ENCODE peak calls at places on chromosomes 11 and 22, in six cellular contexts. One of them, this sample, is unnamed.

GRCh38 chr11:28826807-28827206 is 718.6 kb downstream of the METTL15 start:
- DNase-seq in neural progenitor cell: no peak
- DNase-seq in GM23338: no peak
- DNase-seq in GM23248: no peak
- DNase-seq in MM.1S: no peak
- DNase-seq in SK-N-SH: no peak
- DNase-seq in this sample: no peak

GRCh38 chr22:37240941-37241320 is 3.1 kb downstream of the RAC2 start:
- DNase-seq in neural progenitor cell: no peak
- DNase-seq in GM23338: no peak
- DNase-seq in GM23248: no peak
- DNase-seq in MM.1S: no peak
- DNase-seq in SK-N-SH: peak; percentile 19
- DNase-seq in this sample: no peak

GRCh38 chr11:33830903-33831648 is 56.8 kb upstream of the FBXO3 start:
- DNase-seq in neural progenitor cell: no peak
- DNase-seq in GM23338: no peak
- DNase-seq in GM23248: peak; percentile 18
- DNase-seq in MM.1S: no peak
- DNase-seq in SK-N-SH: no peak
- DNase-seq in this sample: peak; percentile 90

GRCh38 chr22:37147186-37147990 is 2.3 kb downstream of the IL2RB start:
- DNase-seq in neural progenitor cell: no peak
- DNase-seq in GM23338: no peak
- DNase-seq in GM23248: no peak
- DNase-seq in MM.1S: no peak
- DNase-seq in SK-N-SH: no peak
- DNase-seq in this sample: no peak

GRCh38 chr11:88151866-88152265 is 23.4 kb downstream of the RAB38 start:
- DNase-seq in neural progenitor cell: no peak
- DNase-seq in GM23338: no peak
- DNase-seq in GM23248: no peak
- DNase-seq in MM.1S: no peak
- DNase-seq in SK-N-SH: no peak
- DNase-seq in this sample: no peak

GRCh38 chr22:47274196-47274595 is 511.7 kb downstream of the TBC1D22A start:
- DNase-seq in neural progenitor cell: no peak
- DNase-seq in GM23338: no peak
- DNase-seq in GM23248: no peak
- DNase-seq in MM.1S: no peak
- DNase-seq in SK-N-SH: no peak
- DNase-seq in this sample: no peak

GRCh38 chr11:61362542-61362875 is 335 bp downstream of the TMEM138 start:
- DNase-seq in neural progenitor cell: no peak
- DNase-seq in GM23338: peak; percentile 48
- DNase-seq in GM23248: peak; percentile 90
- DNase-seq in MM.1S: peak; percentile 45
- DNase-seq in SK-N-SH: peak; percentile 53
- DNase-seq in this sample: peak; percentile 34

GRCh38 chr11:61683961-61684869 is 4.0 kb downstream of the DAGLA start:
- DNase-seq in neural progenitor cell: no peak
- DNase-seq in GM23338: no peak
- DNase-seq in GM23248: no peak
- DNase-seq in MM.1S: no peak
- DNase-seq in SK-N-SH: no peak
- DNase-seq in this sample: no peak

GRCh38 chr11:33294797-33295196 is 37.6 kb downstream of the HIPK3 start:
- DNase-seq in neural progenitor cell: no peak
- DNase-seq in GM23338: no peak
- DNase-seq in GM23248: no peak
- DNase-seq in MM.1S: no peak
- DNase-seq in SK-N-SH: no peak
- DNase-seq in this sample: no peak

GRCh38 chr22:27996981-27997380 is 77.9 kb upstream of the PITPNB start:
- DNase-seq in neural progenitor cell: no peak
- DNase-seq in GM23338: no peak
- DNase-seq in GM23248: no peak
- DNase-seq in MM.1S: no peak
- DNase-seq in SK-N-SH: no peak
- DNase-seq in this sample: no peak
- H3K4me3 ChIP-seq in neural progenitor cell: no peak overlapping the region
- H3K4me3 ChIP-seq in GM23338: no peak overlapping the region
- H3K4me3 ChIP-seq in GM23248: no peak overlapping the region
- H3K4me3 ChIP-seq in MM.1S: no peak overlapping the region
- H3K4me3 ChIP-seq in SK-N-SH: no peak overlapping the region
- H3K4me3 ChIP-seq in this sample: no peak overlapping the region

GRCh38 chr11:124402326-124402922 is 3.6 kb upstream of the OR8B3 start:
- DNase-seq in neural progenitor cell: peak; percentile 62
- DNase-seq in GM23338: peak; percentile 84
- DNase-seq in GM23248: peak; percentile 93
- DNase-seq in MM.1S: peak; percentile 64
- DNase-seq in SK-N-SH: peak; percentile 64
- DNase-seq in this sample: peak; percentile 95
- TF ChIP-seq EZH2phosphoT487 in neural progenitor cell: no peak
- TF ChIP-seq EZH2phosphoT487 in GM23338: no peak
- TF ChIP-seq EZH2phosphoT487 in GM23248: no peak
- TF ChIP-seq EZH2phosphoT487 in MM.1S: no peak
- TF ChIP-seq EZH2phosphoT487 in SK-N-SH: no peak
- TF ChIP-seq EZH2phosphoT487 in this sample: no peak

GRCh38 chr22:25383278-25383820 is 163.9 kb downstream of the CRYBB2 start:
- DNase-seq in neural progenitor cell: peak; percentile 35
- DNase-seq in GM23338: no peak
- DNase-seq in GM23248: no peak
- DNase-seq in MM.1S: no peak
- DNase-seq in SK-N-SH: no peak
- DNase-seq in this sample: no peak
- H3F3A ChIP-seq in neural progenitor cell: no peaks in the 10 kb centered on the region
- H3F3A ChIP-seq in GM23338: peaks cover 5% of the 10 kb centered on the region
- H3F3A ChIP-seq in GM23248: no peaks in the 10 kb centered on the region
- H3F3A ChIP-seq in MM.1S: no peaks in the 10 kb centered on the region
- H3F3A ChIP-seq in SK-N-SH: no peaks in the 10 kb centered on the region
- H3F3A ChIP-seq in this sample: no peaks in the 10 kb centered on the region

GRCh38 chr11:118893662-118894061 is 10.0 kb downstream of the CXCR5 start:
- DNase-seq in neural progenitor cell: no peak
- DNase-seq in GM23338: no peak
- DNase-seq in GM23248: no peak
- DNase-seq in MM.1S: no peak
- DNase-seq in SK-N-SH: no peak
- DNase-seq in this sample: no peak

GRCh38 chr11:118894192-118894591 is 10.5 kb downstream of the CXCR5 start:
- DNase-seq in neural progenitor cell: no peak
- DNase-seq in GM23338: no peak
- DNase-seq in GM23248: no peak
- DNase-seq in MM.1S: no peak
- DNase-seq in SK-N-SH: no peak
- DNase-seq in this sample: no peak

GRCh38 chr11:118896921-118897591 is 13.4 kb downstream of the CXCR5 start:
- DNase-seq in neural progenitor cell: no peak
- DNase-seq in GM23338: no peak
- DNase-seq in GM23248: no peak
- DNase-seq in MM.1S: no peak
- DNase-seq in SK-N-SH: no peak
- DNase-seq in this sample: no peak

GRCh38 chr11:118896472-118896913 is 12.8 kb downstream of the CXCR5 start:
- DNase-seq in neural progenitor cell: no peak
- DNase-seq in GM23338: no peak
- DNase-seq in GM23248: no peak
- DNase-seq in MM.1S: no peak
- DNase-seq in SK-N-SH: no peak
- DNase-seq in this sample: no peak

DNA sequence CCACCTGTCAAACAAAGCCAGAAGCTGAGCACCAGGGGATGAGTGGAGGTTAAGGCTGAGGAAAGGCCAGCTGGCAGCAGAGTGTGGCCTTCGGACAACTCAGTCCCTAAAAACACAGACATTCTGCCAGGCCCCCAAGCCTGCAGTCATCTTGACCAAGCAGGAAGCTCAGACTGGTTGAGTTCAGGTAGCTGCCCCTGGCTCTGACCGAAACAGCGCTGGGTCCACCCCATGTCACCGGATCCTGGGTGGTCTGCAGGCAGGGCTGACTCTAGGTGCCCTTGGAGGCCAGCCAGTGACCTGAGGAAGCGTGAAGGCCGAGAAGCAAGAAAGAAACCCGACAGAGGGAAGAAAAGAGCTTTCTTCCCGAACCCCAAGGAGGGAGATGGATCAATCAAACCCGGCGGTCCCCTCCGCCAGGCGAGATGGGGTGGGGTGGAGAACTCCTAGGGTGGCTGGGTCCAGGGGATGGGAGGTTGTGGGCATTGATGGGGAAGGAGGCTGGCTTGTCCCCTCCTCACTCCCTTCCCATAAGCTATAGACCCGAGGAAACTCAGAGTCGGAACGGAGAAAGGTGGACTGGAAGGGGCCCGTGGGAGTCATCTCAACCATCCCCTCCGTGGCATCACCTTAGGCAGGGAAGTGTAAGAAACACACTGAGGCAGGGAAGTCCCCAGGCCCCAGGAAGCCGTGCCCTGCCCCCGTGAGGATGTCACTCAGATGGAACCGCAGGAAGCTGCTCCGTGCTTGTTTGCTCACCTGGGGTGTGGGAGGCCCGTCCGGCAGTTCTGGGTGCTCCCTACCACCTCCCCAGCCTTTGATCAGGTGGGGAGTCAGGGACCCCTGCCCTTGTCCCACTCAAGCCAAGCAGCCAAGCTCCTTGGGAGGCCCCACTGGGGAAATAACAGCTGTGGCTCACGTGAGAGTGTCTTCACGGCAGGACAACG is 11.7 kb downstream of the CXCR5 start:
- DNase-seq in neural progenitor cell: no peak
- DNase-seq in GM23338: peak; percentile 37
- DNase-seq in GM23248: no peak
- DNase-seq in MM.1S: no peak
- DNase-seq in SK-N-SH: no peak
- DNase-seq in this sample: no peak
- H3K4me3 ChIP-seq in neural progenitor cell: no peak overlapping the region
- H3K4me3 ChIP-seq in GM23338: peak overlapping the region; percentile 30
- H3K4me3 ChIP-seq in GM23248: no peak overlapping the region
- H3K4me3 ChIP-seq in MM.1S: no peak overlapping the region
- H3K4me3 ChIP-seq in SK-N-SH: no peak overlapping the region
- H3K4me3 ChIP-seq in this sample: no peak overlapping the region

GRCh38 chr11:107619926-107620325 is 29.0 kb downstream of the ELMOD1 start:
- DNase-seq in neural progenitor cell: no peak
- DNase-seq in GM23338: no peak
- DNase-seq in GM23248: peak; percentile 36
- DNase-seq in MM.1S: no peak
- DNase-seq in SK-N-SH: no peak
- DNase-seq in this sample: no peak
- TF ChIP-seq EZH2phosphoT487 in neural progenitor cell: no peak
- TF ChIP-seq EZH2phosphoT487 in GM23338: no peak
- TF ChIP-seq EZH2phosphoT487 in GM23248: no peak
- TF ChIP-seq EZH2phosphoT487 in MM.1S: no peak
- TF ChIP-seq EZH2phosphoT487 in SK-N-SH: no peak
- TF ChIP-seq EZH2phosphoT487 in this sample: no peak

DNA sequence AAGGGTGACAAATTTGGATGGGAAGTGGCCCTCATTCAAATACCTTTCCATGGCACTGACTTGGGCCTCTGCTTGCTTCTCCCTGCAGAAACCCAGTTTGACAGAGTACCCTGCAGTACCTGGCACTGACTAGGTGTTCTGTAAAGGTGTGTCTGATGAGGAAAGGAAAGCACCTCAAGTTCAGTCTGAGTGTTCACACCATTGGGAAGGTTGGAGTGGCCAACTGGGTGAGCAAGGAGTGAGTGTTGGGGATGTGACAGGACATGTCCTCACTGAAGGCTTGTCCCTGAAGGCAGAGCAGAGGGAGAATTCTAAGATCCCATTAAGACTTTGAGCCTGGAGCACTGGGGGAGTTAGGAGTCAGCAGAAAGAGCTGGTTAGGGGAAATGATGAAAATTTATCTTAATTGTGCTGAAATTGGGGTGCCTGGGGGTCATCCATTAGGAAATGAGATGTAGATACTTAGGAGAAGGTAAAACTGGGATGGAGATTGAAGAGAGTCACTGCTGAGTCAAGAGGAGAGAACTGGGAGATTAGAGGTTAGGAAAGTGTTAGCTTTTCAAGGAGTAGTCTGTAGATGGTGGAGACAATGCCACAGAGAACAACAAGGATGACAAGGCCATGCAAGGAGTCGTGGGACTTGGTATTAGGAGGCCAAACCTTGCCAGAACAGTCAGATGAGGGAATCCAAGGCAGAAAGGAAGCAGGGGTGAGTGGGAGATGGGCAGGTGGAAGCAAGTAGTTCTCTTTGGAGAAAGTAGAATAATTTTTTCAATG is 6.1 kb downstream of the SREBF2 start:
- DNase-seq in neural progenitor cell: no peak
- DNase-seq in GM23338: no peak
- DNase-seq in GM23248: no peak
- DNase-seq in MM.1S: no peak
- DNase-seq in SK-N-SH: no peak
- DNase-seq in this sample: no peak
- H3F3A ChIP-seq in neural progenitor cell: peaks cover 15% of the 10 kb centered on the region
- H3F3A ChIP-seq in GM23338: peaks cover 6% of the 10 kb centered on the region
- H3F3A ChIP-seq in GM23248: no peaks in the 10 kb centered on the region
- H3F3A ChIP-seq in MM.1S: peaks cover 6% of the 10 kb centered on the region
- H3F3A ChIP-seq in SK-N-SH: no peaks in the 10 kb centered on the region
- H3F3A ChIP-seq in this sample: no peaks in the 10 kb centered on the region

GRCh38 chr11:59271811-59272327 is 59.1 kb upstream of the MPEG1 start:
- DNase-seq in neural progenitor cell: no peak
- DNase-seq in GM23338: no peak
- DNase-seq in GM23248: no peak
- DNase-seq in MM.1S: no peak
- DNase-seq in SK-N-SH: no peak
- DNase-seq in this sample: no peak

GRCh38 chr11:59267196-59267595 is 54.5 kb upstream of the MPEG1 start:
- DNase-seq in neural progenitor cell: no peak
- DNase-seq in GM23338: no peak
- DNase-seq in GM23248: no peak
- DNase-seq in MM.1S: no peak
- DNase-seq in SK-N-SH: no peak
- DNase-seq in this sample: peak; percentile 39

GRCh38 chr11:59267738-59268475 is 55.2 kb upstream of the MPEG1 start:
- DNase-seq in neural progenitor cell: no peak
- DNase-seq in GM23338: no peak
- DNase-seq in GM23248: no peak
- DNase-seq in MM.1S: no peak
- DNase-seq in SK-N-SH: no peak
- DNase-seq in this sample: peak; percentile 62

GRCh38 chr11:59273008-59273841 is 60.5 kb upstream of the MPEG1 start:
- DNase-seq in neural progenitor cell: no peak
- DNase-seq in GM23338: no peak
- DNase-seq in GM23248: no peak
- DNase-seq in MM.1S: peak; percentile 17
- DNase-seq in SK-N-SH: no peak
- DNase-seq in this sample: peak; percentile 29

GRCh38 chr11:59271247-59271755 is 58.6 kb upstream of the MPEG1 start:
- DNase-seq in neural progenitor cell: no peak
- DNase-seq in GM23338: no peak
- DNase-seq in GM23248: no peak
- DNase-seq in MM.1S: no peak
- DNase-seq in SK-N-SH: no peak
- DNase-seq in this sample: no peak
- H3K4me3 ChIP-seq in neural progenitor cell: no peak overlapping the region
- H3K4me3 ChIP-seq in GM23338: no peak overlapping the region
- H3K4me3 ChIP-seq in GM23248: no peak overlapping the region
- H3K4me3 ChIP-seq in MM.1S: no peak overlapping the region
- H3K4me3 ChIP-seq in SK-N-SH: no peak overlapping the region
- H3K4me3 ChIP-seq in this sample: no peak overlapping the region

GRCh38 chr11:66987158-66987620 is 12.1 kb downstream of the C11orf86 start:
- DNase-seq in neural progenitor cell: no peak
- DNase-seq in GM23338: peak; percentile 68
- DNase-seq in GM23248: no peak
- DNase-seq in MM.1S: no peak
- DNase-seq in SK-N-SH: peak; percentile 48
- DNase-seq in this sample: no peak
- TF ChIP-seq EZH2phosphoT487 in neural progenitor cell: no peak
- TF ChIP-seq EZH2phosphoT487 in GM23338: no peak
- TF ChIP-seq EZH2phosphoT487 in GM23248: no peak
- TF ChIP-seq EZH2phosphoT487 in MM.1S: no peak
- TF ChIP-seq EZH2phosphoT487 in SK-N-SH: no peak
- TF ChIP-seq EZH2phosphoT487 in this sample: no peak